ENCODE peak calls at places on chromosomes 16 and 17, in four cellular contexts. H is skeletal muscle cell, J is dorsolateral prefrontal cortex, C is cardiac muscle cell. A is an unnamed sample.

GRCh38 chr17:8057691-8058114 is 18.8 kb downstream of the ALOX15B start:
- DNase-seq in H (peak; percentile 46), J (peak; percentile 58), C (peak; percentile 83), A (peak; percentile 69)

GRCh38 chr17:55219939-55220338 is 44.8 kb upstream of the HLF start:
- DNase-seq in H (no peak), J (no peak), C (no peak), A (no peak)

GRCh38 chr17:66177048-66177447 is 14.9 kb downstream of the CEP112 start:
- DNase-seq in H (no peak), J (no peak), C (no peak), A (no peak)

GRCh38 chr17:76036497-76037380 is 9.6 kb upstream of the EVPL start:
- DNase-seq in H (no peak), J (no peak), C (no peak), A (peak; percentile 26)

GRCh38 chr17:4519361-4519788 is 20.7 kb downstream of the SPNS2 start:
- DNase-seq in H (no peak), J (no peak), C (no peak), A (peak; percentile 55)

GRCh38 chr16:30084816-30085159 is 6.9 kb downstream of the TBX6 start:
- DNase-seq in H (no peak), J (no peak), C (no peak), A (no peak)

GRCh38 chr16:83817022-83817421 is 9.2 kb downstream of the HSBP1 start:
- DNase-seq in H (no peak), J (no peak), C (no peak), A (no peak)

GRCh38 chr16:85571813-85572619 is 41.1 kb upstream of the GSE1 start:
- DNase-seq in H (no peak), J (no peak), C (no peak), A (no peak)

GRCh38 chr17:74512624-74513084 is 18.6 kb downstream of the CD300LB start:
- DNase-seq in H (no peak), J (no peak), C (peak; percentile 1), A (no peak)

GRCh38 chr17:46811978-46812583 is 6.4 kb downstream of the WNT3 start:
- DNase-seq in H (peak; percentile 31), J (no peak), C (no peak), A (no peak)

GRCh38 chr17:9897569-9897968 is 7.5 kb downstream of the RCVRN start:
- DNase-seq in H (no peak), J (no peak), C (no peak), A (no peak)

GRCh38 chr17:74049167-74049797 is 154.2 kb upstream of the RPL38 start:
- DNase-seq in H (no peak), J (no peak), C (no peak), A (no peak)

GRCh38 chr17:77708936-77709335 is 249.6 kb upstream of the TNRC6C start:
- DNase-seq in H (no peak), J (no peak), C (no peak), A (no peak)

GRCh38 chr17:77352441-77352840 is 211.7 kb downstream of the SEC14L1 start:
- DNase-seq in H (no peak), J (peak; percentile 0), C (no peak), A (peak; percentile 9)

GRCh38 chr16:66886346-66886745 is 6.0 kb downstream of the PDP2 start:
- DNase-seq in H (no peak), J (no peak), C (no peak), A (no peak)

GRCh38 chr16:760065-760464 is 469 bp upstream of the MSLN start:
- DNase-seq in H (no peak), J (no peak), C (no peak), A (no peak)
- H3K4me3 ChIP-seq in H (no peak overlapping the region), J (no peak overlapping the region), C (no peak overlapping the region), A (no peak overlapping the region)

GRCh38 chr16:68070249-68070725 is 14.9 kb upstream of the NFATC3 start:
- DNase-seq in H (no peak), J (no peak), C (no peak), A (no peak)

GRCh38 chr16:68070811-68071546 is 14.2 kb upstream of the NFATC3 start:
- DNase-seq in H (no peak), J (no peak), C (no peak), A (no peak)

GRCh38 chr16:68073902-68074760 is 11.0 kb upstream of the NFATC3 start:
- DNase-seq in H (no peak), J (no peak), C (no peak), A (no peak)

GRCh38 chr16:68071547-68071901 is 13.6 kb upstream of the NFATC3 start:
- DNase-seq in H (no peak), J (no peak), C (no peak), A (no peak)

GRCh38 chr16:68072038-68072695 is 13.0 kb upstream of the NFATC3 start:
- DNase-seq in H (no peak), J (no peak), C (no peak), A (peak; percentile 79)
- H3K4me3 ChIP-seq in H (no peak overlapping the region), J (no peak overlapping the region), C (no peak overlapping the region), A (no peak overlapping the region)

DNA sequence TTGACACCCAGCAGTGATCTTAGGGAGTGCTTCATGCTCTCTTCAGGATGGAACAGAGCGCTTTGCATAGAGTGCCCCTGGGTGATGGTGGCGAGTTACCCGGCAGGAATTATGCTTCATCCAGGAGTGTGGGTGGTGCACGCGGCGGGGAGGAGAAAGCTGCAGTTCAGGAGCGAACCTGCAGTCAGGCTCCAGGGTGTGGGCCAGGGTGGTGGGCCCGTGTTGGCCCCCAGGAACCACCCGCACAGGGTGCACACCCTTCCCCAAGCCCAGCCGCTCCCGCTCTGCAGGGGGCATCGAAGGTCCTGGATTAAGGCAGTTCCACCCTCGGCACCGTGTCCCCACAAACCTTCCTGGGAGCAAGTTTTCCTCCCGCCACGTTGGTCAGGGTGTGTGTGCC is 3.9 kb downstream of the RAB40C start:
- DNase-seq in H (no peak), J (no peak), C (no peak), A (no peak)
- H3K4me3 ChIP-seq in H (no peak overlapping the region), J (peak overlapping the region; percentile 20), C (no peak overlapping the region), A (no peak overlapping the region)

GRCh38 chr17:41763327-41763726 is 23.2 kb downstream of the JUP start:
- DNase-seq in H (no peak), J (no peak), C (no peak), A (no peak)
- H3K4me3 ChIP-seq in H (no peak overlapping the region), J (no peak overlapping the region), C (no peak overlapping the region), A (no peak overlapping the region)

GRCh38 chr16:32116080-32116479 is 137.0 kb upstream of the TP53TG3D start:
- DNase-seq in H (no peak), J (no peak), C (no peak), A (peak; percentile 10)
- H3K4me3 ChIP-seq in H (peak overlapping the region; percentile 47), J (peak overlapping the region; percentile 55), C (no peak overlapping the region), A (peak overlapping the region; percentile 54)

GRCh38 chr16:25038239-25038954 is 23.2 kb upstream of the ARHGAP17 start:
- DNase-seq in H (no peak), J (no peak), C (no peak), A (no peak)

GRCh38 chr16:25037221-25037620 is 22.1 kb upstream of the ARHGAP17 start:
- DNase-seq in H (no peak), J (no peak), C (no peak), A (no peak)

GRCh38 chr16:25040543-25040942 is 25.4 kb upstream of the ARHGAP17 start:
- DNase-seq in H (no peak), J (no peak), C (no peak), A (no peak)

GRCh38 chr16:25037632-25038031 is 22.5 kb upstream of the ARHGAP17 start:
- DNase-seq in H (no peak), J (no peak), C (no peak), A (no peak)

DNA sequence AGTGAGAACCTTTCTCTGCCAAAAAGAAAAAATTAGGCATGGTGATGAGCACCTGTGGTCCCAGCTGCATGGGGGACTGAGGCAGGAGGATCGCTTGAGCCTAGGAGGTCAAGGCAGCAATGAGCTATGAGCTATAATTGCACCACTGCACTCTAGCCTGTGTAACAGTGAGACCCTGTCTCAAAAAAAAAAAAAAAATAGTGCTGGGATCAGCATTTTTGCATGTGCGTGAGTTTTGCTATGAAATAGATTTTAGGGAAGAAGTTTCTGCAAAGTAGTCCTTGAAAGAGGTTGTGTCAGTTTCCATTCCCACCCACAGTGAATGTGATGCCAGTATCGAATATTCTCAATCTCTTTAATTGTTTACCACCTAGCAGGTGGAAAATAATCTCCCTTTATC is 26.3 kb upstream of the ARHGAP17 start:
- DNase-seq in H (no peak), J (no peak), C (no peak), A (no peak)
- H3K4me3 ChIP-seq in H (no peak overlapping the region), J (no peak overlapping the region), C (no peak overlapping the region), A (no peak overlapping the region)

DNA sequence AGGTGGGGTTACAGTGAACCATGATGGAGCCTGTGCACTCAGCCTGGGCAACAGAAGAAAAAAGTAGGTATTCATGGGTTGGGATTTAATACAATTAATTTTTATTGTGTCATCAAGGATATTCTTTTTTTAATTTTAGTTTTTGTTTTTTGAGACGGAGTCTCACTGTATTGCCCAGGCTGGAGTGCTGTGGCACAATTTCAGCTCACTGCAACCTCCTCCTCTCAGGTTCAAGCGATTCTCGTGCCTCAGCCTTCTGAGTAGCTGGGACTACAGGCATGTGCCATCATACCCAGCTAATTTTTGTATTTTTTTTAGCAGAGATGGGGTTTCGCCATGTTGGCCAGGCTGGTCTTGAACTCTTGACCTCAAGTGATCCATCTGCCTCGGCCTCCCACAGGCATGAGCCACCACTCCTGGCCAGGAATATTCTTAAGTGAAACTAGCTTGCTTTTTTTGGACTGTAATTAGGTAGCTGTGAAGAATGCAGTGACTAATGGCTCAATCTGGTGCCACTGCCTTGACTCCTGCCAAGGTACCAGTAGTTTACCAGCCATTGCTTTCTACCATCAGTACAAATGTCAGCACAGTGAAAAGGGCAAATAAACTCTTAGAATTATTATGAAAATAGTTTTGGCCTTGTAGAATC is 4.8 kb downstream of the PPM1D start:
- DNase-seq in H (no peak), J (peak; percentile 48), C (no peak), A (no peak)
- H3K4me3 ChIP-seq in H (no peak overlapping the region), J (no peak overlapping the region), C (no peak overlapping the region), A (no peak overlapping the region)

A was measured in testis.